ENCODE peak calls at places on chromosomes 16 and 17, in four cellular contexts. G is thoracic aorta, V is K562, A is lung. N is an unnamed sample. For H3K36me3, the result is how much of the 10 kb centered on the place peaks cover.

GRCh38 chr16:81261049-81261648 is 22.7 kb downstream of the BCO1 start:
- DNase-seq in A (no peak), V (peak), G (no peak), N (no peak)

GRCh38 chr16:29310852-29311314 is 95.6 kb downstream of the NPIPB11 start:
- DNase-seq in V (no peak), A (no peak), G (no peak), N (no peak)

GRCh38 chr17:82332669-82333278 is 792 bp downstream of the SECTM1 start:
- DNase-seq in A (peak), G (no peak), V (peak), N (peak)

GRCh38 chr16:31201511-31202401 is 804 bp downstream of the PYCARD start:
- DNase-seq in V (peak), A (peak), G (no peak), N (no peak)

GRCh38 chr16:4511441-4512082 is 27.0 kb downstream of the CDIP1 start:
- DNase-seq in V (peak), G (no peak), A (peak), N (peak)

GRCh38 chr16:57146735-57147134 is 39.1 kb downstream of the PSME3IP1 start:
- DNase-seq in A (no peak), G (no peak), V (peak), N (no peak)

GRCh38 chr17:45256114-45256966 is 5.6 kb downstream of the SPATA32 start:
- DNase-seq in A (no peak), V (peak), G (no peak), N (no peak)

GRCh38 chr17:27345141-27345904 is 51.4 kb downstream of the WSB1 start:
- DNase-seq in A (no peak), G (no peak), V (peak), N (no peak)

GRCh38 chr17:5135726-5136579 is 20.1 kb downstream of the USP6 start:
- DNase-seq in V (no peak), A (peak), G (no peak), N (no peak)

GRCh38 chr16:53486230-53486629 is 16.8 kb downstream of the AKTIP start:
- DNase-seq in V (no peak), A (no peak), G (no peak), N (no peak)

GRCh38 chr17:82518826-82519810 is at the start of gene FOXK2:
- DNase-seq in A (peak), V (peak), G (peak), N (peak)

GRCh38 chr16:84584678-84585077 is 33.2 kb downstream of the COTL1 start:
- DNase-seq in V (no peak), G (no peak), A (no peak), N (no peak)

DNA sequence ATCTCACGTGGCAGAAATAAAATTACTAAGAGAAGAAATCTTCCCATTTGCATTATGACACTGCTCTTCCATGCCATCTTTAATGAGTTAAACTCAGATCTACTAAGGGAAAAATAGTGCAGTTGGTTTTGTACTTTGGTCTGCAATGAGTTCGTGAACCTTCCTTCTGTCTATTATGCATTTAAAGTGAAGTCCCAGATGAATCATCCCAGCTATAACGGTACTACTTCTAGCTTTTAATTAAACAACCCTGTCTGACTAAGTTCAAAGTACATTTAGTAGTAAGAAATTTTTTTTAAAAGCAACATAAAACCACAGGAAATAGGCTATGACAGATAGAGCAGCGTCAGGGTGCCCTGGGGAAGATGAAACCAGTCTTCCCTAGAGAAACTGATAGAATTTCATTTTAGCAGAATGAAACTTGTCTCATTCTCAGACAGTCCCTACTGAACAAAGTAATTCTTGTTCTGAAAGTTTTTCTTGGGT is 1.8 kb downstream of the TMIGD1 start:
- DNase-seq in G (no peak), A (no peak), V (no peak), N (no peak)
- H3K4me3 ChIP-seq in G (no peak), A (no peak), V (no peak), N (no peak)

DNA sequence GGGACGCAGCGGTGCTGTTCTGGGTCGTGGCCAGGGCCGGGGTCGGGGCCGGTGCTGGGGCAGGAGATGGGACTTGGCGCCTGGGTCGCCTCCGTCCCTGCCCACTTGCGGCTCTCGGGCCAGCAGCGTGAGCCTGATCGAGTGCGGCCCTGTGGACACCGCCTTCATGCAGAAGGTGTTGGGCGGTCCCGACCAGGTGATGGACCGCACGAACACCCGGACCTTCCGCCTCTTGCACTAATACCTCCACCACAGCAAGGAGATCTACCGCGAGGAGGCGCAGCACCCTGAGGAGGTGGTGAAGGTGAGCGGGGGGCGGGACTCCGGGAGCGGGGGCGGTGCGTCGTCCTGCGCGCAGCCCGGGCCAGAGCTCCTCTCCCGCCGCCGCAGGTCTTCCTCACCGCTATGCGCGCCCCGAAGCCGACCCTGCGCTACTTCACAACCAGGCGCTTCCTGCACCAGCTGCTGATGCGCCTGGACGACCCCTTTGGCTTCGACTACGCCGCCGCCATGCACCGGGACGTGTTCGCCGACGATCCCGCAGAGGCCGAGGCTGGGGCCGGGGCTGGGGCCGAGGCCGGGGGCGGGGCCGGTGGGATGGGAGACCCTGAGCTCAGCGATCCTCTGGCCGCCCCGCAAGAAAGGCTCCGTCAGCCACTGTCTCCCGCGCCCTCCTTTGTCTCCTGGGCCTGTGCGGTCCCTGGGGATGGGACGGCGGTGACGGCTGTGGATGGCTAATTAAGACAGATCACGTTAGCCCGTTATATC is 4.5 kb upstream of the HSD17B1 start:
- DNase-seq in V (no peak), A (peak), G (no peak), N (no peak)
- TF ChIP-seq CTCF in V (no peak), A (peak), G (no peak), N (no peak)

DNA sequence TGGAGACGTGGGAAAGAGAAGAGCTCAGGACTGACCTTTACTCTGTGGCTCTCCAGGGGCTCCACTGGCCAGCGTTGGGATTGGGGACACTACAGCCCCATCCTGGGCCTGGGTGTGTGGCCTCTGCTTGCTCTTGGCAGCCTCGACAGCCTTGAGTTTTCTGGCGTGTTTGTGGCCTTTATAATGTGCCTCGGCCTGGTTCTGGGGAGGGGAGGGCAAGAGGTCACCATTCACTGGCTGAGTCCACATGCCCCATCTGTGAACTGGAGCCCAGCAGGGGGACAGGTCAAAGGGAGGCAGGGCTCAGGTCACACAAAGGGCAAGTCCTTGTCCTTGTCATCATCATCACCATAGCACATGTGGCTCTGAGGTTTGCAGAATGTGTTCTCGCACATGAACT is 11.7 kb downstream of the NKIRAS2 start:
- DNase-seq in V (no peak), A (no peak), G (no peak), N (no peak)
- H3K36me3 ChIP-seq in V (under half), A (under half), G (under half), N (under half)

DNA sequence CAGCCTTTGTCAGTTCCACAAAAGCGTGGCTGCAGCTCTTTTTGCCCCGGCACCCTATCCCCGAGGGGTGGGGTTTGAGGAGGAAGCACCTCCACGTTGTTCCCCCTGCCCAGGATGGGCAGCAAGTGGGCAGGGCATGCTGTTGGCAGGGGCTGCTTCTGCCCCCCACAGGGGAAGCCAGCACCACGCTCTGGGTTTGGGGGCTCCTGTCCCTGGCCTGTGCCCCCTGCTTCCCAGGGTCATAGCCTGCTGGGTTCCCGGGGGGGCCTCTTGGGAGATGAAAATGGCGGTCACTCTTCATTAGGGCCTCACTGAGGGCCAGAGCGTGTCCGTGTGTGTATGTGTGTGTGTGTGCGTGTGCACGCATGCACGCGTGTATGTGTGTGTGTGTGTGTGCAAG is 22.8 kb downstream of the LASP1 start:
- DNase-seq in V (no peak), G (no peak), A (no peak), N (no peak)
- H3K4me3 ChIP-seq in V (no peak), G (no peak), A (no peak), N (no peak)

DNA sequence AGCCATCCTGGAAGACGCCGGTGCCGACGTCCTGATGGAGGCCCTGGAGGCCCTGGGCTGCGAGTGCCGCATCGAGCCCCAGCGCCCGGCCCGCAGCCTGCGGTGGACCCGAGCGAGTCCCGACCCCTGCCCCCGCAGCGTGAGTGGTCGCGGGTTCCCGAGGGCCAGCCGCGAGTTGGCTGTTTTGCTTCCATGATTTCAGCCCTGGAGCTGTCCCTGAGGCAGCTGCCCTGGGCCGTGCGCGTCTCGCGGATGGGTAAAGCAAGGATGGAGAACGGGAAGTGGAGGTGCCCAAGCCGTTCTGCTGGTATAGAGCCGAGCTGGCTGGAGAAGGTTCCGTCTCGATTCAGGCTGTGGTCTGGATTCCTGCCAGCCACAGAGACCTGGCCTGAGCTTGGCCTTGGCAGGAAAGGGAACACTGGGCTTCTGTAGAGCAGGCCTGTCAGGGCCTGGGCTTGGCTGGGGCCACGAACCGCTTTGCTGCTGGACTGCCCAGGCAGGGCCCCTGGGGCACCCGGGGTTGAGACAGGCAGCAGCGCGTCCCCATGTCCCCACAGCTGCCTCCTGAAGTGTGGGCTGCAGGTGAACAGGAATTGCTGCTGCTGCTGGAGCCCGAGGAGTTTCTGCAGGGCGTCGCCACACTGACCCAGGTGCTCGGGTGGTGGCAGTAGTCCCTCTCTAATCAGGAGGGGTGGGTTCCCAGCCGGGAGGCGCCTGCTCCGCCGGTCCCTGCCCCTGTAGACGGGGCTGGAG is 945 bp upstream of the MRPS34 start:
- DNase-seq in G (no peak), A (peak), V (no peak), N (no peak)
- TF ChIP-seq CTCF in G (no peak), A (no peak), V (no peak), N (no peak)

GRCh38 chr17:78689029-78689428 is 93.0 kb downstream of the CYTH1 start:
- DNase-seq in G (no peak), V (no peak), A (no peak), N (no peak)
- H3K36me3 ChIP-seq in G (under half), V (under half), A (under half), N (under half)

DNA sequence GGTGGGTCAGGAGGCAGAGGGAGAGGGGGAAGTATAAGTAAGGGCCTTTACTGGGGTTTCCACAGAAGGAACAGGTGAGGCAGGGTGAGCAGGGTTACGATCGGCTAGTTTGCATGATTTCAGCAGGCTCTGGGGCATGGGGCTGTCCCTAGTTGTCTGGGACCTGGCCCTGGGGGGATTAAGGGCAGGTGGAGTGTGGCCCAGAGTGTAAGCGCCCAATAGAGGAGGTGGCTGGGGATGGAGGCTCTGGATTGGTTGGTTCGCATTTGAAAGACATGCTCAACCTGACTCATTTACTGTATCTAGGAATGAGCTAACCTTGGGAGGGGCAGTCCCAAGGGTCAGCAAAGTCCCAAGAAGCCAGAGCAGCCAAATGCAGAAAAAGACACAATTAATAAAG is 230.3 kb downstream of the MAP2K4 start:
- DNase-seq in G (no peak), A (no peak), V (no peak), N (no peak)
- H3K4me3 ChIP-seq in G (no peak), A (no peak), V (no peak), N (no peak)

GRCh38 chr16:90023078-90023447 is 3.8 kb upstream of the DBNDD1 start:
- DNase-seq in V (no peak), G (no peak), A (no peak), N (no peak)
- TF ChIP-seq CTCF in V (no peak), G (no peak), A (no peak), N (no peak)

GRCh38 chr17:3006801-3007200 is 56.6 kb downstream of the OR1D5 start:
- DNase-seq in G (no peak), A (no peak), V (no peak), N (no peak)
- H3K36me3 ChIP-seq in G (under half), A (under half), V (under half), N (under half)

N was measured in Caco-2.